ENCODE peak calls at places on chromosomes 13 and 19, in seven cellular contexts. T is stomach, P is ovary, U is body of pancreas, Q is IMR-90, R is vagina, O is endothelial cell of umbilical vein. Y is an unnamed sample.

GRCh38 chr13:40148103-40148502 is 492.6 kb downstream of the COG6 start:
- DNase-seq in T (no peak), P (no peak), U (no peak), Q (no peak), R (no peak), O (no peak), Y (no peak)

GRCh38 chr13:26601669-26602068 is 44.2 kb downstream of the WASF3 start:
- DNase-seq in T (no peak), P (no peak), U (no peak), Q (peak; percentile 59), R (no peak), O (peak; percentile 79), Y (no peak)

GRCh38 chr13:53068841-53069520 is 40.4 kb downstream of the OLFM4 start:
- DNase-seq in T (no peak), P (no peak), U (no peak), Q (no peak), R (no peak), O (no peak), Y (no peak)

GRCh38 chr13:95258098-95258497 is 43.2 kb downstream of the ABCC4 start:
- DNase-seq in T (no peak), P (no peak), U (no peak), Q (no peak), R (no peak), O (no peak), Y (no peak)

GRCh38 chr13:66578305-66578704 is 651.8 kb downstream of the PCDH9 start:
- DNase-seq in T (no peak), P (no peak), U (no peak), Q (peak; percentile 26), R (no peak), O (no peak), Y (no peak)

GRCh38 chr19:29666634-29667389 is 1.6 kb downstream of the PLEKHF1 start:
- DNase-seq in T (peak; percentile 54), P (peak; percentile 84), U (peak; percentile 35), Q (peak; percentile 64), R (peak; percentile 91), O (peak; percentile 73), Y (no peak)

GRCh38 chr13:50580684-50581305 is 262.7 kb downstream of the DLEU7 start:
- DNase-seq in T (no peak), P (no peak), U (no peak), Q (peak; percentile 80), R (no peak), O (peak; percentile 38), Y (no peak)

GRCh38 chr19:47618771-47619170 is 9.8 kb downstream of the BICRA start:
- DNase-seq in T (no peak), P (peak; percentile 46), U (peak; percentile 28), Q (peak; percentile 43), R (no peak), O (no peak), Y (peak; percentile 79)

GRCh38 chr13:113655358-113656014 is 2.5 kb downstream of the ATP4B start:
- DNase-seq in T (peak; percentile 10), P (no peak), U (no peak), Q (no peak), R (no peak), O (no peak), Y (peak; percentile 15)

GRCh38 chr19:51793994-51794393 is 963 bp upstream of the FPR3 start:
- DNase-seq in T (no peak), P (no peak), U (no peak), Q (no peak), R (peak; percentile 5), O (no peak), Y (no peak)

GRCh38 chr13:105207586-105208293 is 1327.7 kb downstream of the EFNB2 start:
- DNase-seq in T (no peak), P (no peak), U (no peak), Q (peak; percentile 13), R (no peak), O (no peak), Y (no peak)

GRCh38 chr19:54521022-54521859 is 18.6 kb downstream of the LAIR2 start:
- DNase-seq in T (no peak), P (no peak), U (no peak), Q (no peak), R (no peak), O (peak; percentile 37), Y (no peak)

GRCh38 chr13:50131998-50132936 is 117.0 kb downstream of the KCNRG start:
- DNase-seq in T (no peak), P (no peak), U (no peak), Q (no peak), R (no peak), O (no peak), Y (no peak)

GRCh38 chr19:15934332-15935078 is at the start of gene CYP4F11:
- DNase-seq in T (peak; percentile 96), P (peak; percentile 24), U (peak; percentile 90), Q (no peak), R (no peak), O (no peak), Y (peak; percentile 94)

GRCh38 chr19:53102186-53102585 is 1.0 kb downstream of the ZNF160 start:
- DNase-seq in T (no peak), P (no peak), U (no peak), Q (no peak), R (no peak), O (no peak), Y (no peak)

GRCh38 chr13:75512253-75512652 is 25.4 kb downstream of the COMMD6 start:
- DNase-seq in T (no peak), P (no peak), U (no peak), Q (no peak), R (no peak), O (no peak), Y (no peak)

GRCh38 chr13:110921695-110922094 is 6.8 kb upstream of the ANKRD10 start:
- DNase-seq in T (no peak), P (no peak), U (no peak), Q (no peak), R (no peak), O (no peak), Y (no peak)

GRCh38 chr13:100301418-100301817 is 212.5 kb downstream of the PCCA start:
- DNase-seq in T (no peak), P (no peak), U (no peak), Q (no peak), R (no peak), O (no peak), Y (no peak)

GRCh38 chr13:33642374-33643065 is 175.4 kb upstream of the RFC3 start:
- DNase-seq in T (no peak), P (peak; percentile 77), U (peak; percentile 29), Q (peak; percentile 72), R (peak; percentile 95), O (no peak), Y (peak; percentile 57)

GRCh38 chr13:33640832-33641231 is 177.1 kb upstream of the RFC3 start:
- DNase-seq in T (no peak), P (no peak), U (no peak), Q (peak; percentile 18), R (no peak), O (no peak), Y (no peak)

GRCh38 chr13:33645591-33646554 is 172.1 kb upstream of the RFC3 start:
- DNase-seq in T (no peak), P (no peak), U (no peak), Q (no peak), R (no peak), O (no peak), Y (no peak)

GRCh38 chr13:33649212-33649917 is 168.6 kb upstream of the RFC3 start:
- DNase-seq in T (no peak), P (no peak), U (no peak), Q (peak; percentile 6), R (no peak), O (no peak), Y (no peak)

GRCh38 chr13:33644607-33645543 is 173.1 kb upstream of the RFC3 start:
- DNase-seq in T (no peak), P (no peak), U (no peak), Q (peak; percentile 4), R (no peak), O (no peak), Y (no peak)
- H3K27ac ChIP-seq in T (peak overlapping the region; percentile 76), P (peak overlapping the region; percentile 9), U (peak overlapping the region; percentile 6), Q (peak overlapping the region; percentile 78), R (peak overlapping the region; percentile 78), O (no peak overlapping the region), Y (peak overlapping the region; percentile 65)

DNA sequence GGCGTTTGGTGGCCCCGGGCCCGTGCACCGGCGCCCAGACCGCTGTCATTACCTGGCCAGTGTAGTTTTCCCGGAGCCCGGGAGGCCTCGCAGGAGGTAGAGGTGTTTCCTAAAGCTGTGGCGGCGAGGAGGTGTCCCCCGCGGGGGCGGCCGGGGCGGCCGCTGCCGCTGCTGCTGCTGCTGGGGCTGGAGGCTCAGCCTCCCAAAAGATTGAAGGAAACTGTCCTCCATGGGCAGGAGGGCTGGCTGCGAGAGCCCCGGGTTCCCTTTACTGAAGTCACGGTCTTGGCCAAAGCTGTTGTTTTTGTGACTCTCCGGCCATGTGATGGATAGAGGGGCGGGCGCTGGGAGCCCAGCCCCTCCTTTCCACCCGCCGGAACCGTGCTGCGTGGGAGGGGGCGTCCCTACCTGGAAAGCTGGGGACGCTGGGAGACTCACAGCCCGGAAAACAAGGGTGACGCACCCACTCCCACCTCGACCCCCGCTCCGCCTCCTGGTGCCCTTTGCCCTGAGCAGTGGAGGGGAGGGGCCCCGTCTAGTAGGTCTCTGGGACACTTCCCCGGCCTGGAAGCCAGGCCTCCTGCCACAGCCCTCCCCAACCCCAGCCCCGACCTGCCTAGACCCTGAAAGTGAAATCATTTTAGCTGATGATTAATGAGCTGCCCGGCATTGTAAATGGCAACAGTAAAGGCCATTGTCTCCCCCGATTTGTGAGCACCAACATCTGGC is at the start of gene N4BP2L1:
- DNase-seq in T (peak; percentile 71), P (peak; percentile 87), U (peak; percentile 81), Q (no peak), R (no peak), O (peak; percentile 56), Y (peak; percentile 94)
- TF ChIP-seq POLR2A in T (no peak), P (peak; percentile 89), U (peak; percentile 91), Q (no peak), R (peak; percentile 86), O (no peak), Y (peak; percentile 80)

GRCh38 chr19:7242601-7243258 is 51.5 kb downstream of the INSR start:
- DNase-seq in T (no peak), P (peak; percentile 61), U (no peak), Q (peak; percentile 64), R (no peak), O (peak; percentile 23), Y (no peak)
- H3K27ac ChIP-seq in T (peak overlapping the region; percentile 48), P (peak overlapping the region; percentile 71), U (peak overlapping the region; percentile 29), Q (no peak overlapping the region), R (peak overlapping the region; percentile 84), O (no peak overlapping the region), Y (no peak overlapping the region)

GRCh38 chr19:9724157-9724556 is 44.4 kb downstream of the ZNF846 start:
- DNase-seq in T (no peak), P (no peak), U (no peak), Q (no peak), R (no peak), O (no peak), Y (no peak)

GRCh38 chr19:9720541-9720940 is 45.6 kb upstream of the ZNF562 start:
- DNase-seq in T (no peak), P (no peak), U (no peak), Q (no peak), R (no peak), O (no peak), Y (no peak)

GRCh38 chr19:9727644-9728043 is 40.9 kb downstream of the ZNF846 start:
- DNase-seq in T (no peak), P (no peak), U (no peak), Q (no peak), R (no peak), O (no peak), Y (no peak)

DNA sequence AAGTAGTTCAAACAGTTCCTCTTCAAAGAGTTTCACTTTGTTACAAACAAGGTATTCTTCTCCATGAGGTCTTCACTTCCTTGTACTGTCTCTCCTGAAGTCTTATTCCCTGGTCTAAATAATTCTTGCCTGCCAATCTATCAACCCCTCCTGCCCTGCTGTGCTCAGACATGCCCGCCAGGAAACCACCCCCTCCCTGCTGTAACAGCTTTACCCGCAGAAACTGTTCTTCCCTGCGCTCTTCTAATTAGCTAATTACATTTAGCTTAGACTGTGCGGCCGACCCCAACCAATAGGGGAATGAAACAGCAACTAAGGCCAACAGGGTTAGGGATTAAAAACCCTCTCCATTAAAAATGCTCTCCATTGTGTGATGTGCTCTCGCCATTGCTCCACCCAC is 46.7 kb downstream of the ZNF846 start:
- DNase-seq in T (no peak), P (no peak), U (no peak), Q (no peak), R (no peak), O (no peak), Y (no peak)
- TF ChIP-seq POLR2A in T (no peak), P (no peak), U (no peak), Q (no peak), R (no peak), O (no peak), Y (no peak)